ENCODE peak calls at places on chromosomes 6 and 20, in eight cellular contexts. G is A549, A is IMR-90, X is HepG2, P is GM12878, D is K562, E is HCT116, F is H1. S is an unnamed sample. For H3K4me1, the result is how much of the 10 kb centered on the place peaks cover.

GRCh38 chr20:31414381-31414780 is 8.4 kb upstream of the DEFB121 start:
- DNase-seq in G (no peak), A (no peak), X (no peak), P (no peak), D (no peak), E (no peak), F (no peak), S (no peak)

GRCh38 chr20:44861547-44862006 is 23.9 kb upstream of the YWHAB start:
- DNase-seq in G (no peak), A (peak), X (no peak), P (no peak), D (no peak), E (no peak), F (peak), S (no peak)

GRCh38 chr6:34339432-34339831 is 53.0 kb downstream of the NUDT3 start:
- DNase-seq in G (no peak), A (no peak), X (no peak), P (no peak), D (no peak), E (no peak), F (no peak), S (no peak)

GRCh38 chr6:10410214-10410873 is 4.5 kb downstream of the TFAP2A start:
- DNase-seq in G (no peak), A (no peak), X (no peak), P (no peak), D (no peak), E (no peak), F (no peak), S (no peak)

GRCh38 chr6:33980176-33980805 is 165.6 kb downstream of the GRM4 start:
- DNase-seq in G (no peak), A (no peak), X (no peak), P (no peak), D (no peak), E (no peak), F (peak), S (peak)

GRCh38 chr6:30556714-30556963 is 350 bp upstream of the GNL1 start:
- DNase-seq in G (no peak), A (no peak), X (no peak), P (no peak), D (no peak), E (peak), F (no peak), S (no peak)

GRCh38 chr6:22904413-22904812 is 335.0 kb downstream of the HDGFL1 start:
- DNase-seq in G (no peak), A (peak), X (no peak), P (no peak), D (no peak), E (no peak), F (no peak), S (no peak)

GRCh38 chr6:55397986-55398385 is 70.7 kb downstream of the GFRAL start:
- DNase-seq in G (no peak), A (peak), X (no peak), P (no peak), D (no peak), E (no peak), F (no peak), S (no peak)

GRCh38 chr20:46021361-46022359 is 7.4 kb upstream of the SLC12A5 start:
- DNase-seq in G (peak), A (no peak), X (peak), P (no peak), D (peak), E (no peak), F (peak), S (peak)

GRCh38 chr6:134515976-134516375 is 198.1 kb upstream of the SGK1 start:
- DNase-seq in G (no peak), A (no peak), X (no peak), P (no peak), D (no peak), E (no peak), F (no peak), S (no peak)

GRCh38 chr6:167350731-167351655 is 26.1 kb downstream of the TTLL2 start:
- DNase-seq in G (peak), A (no peak), X (no peak), P (peak), D (peak), E (peak), F (peak), S (peak)

GRCh38 chr6:27545271-27546046 is 72.6 kb upstream of the ZNF184 start:
- DNase-seq in G (peak), A (peak), X (peak), P (peak), D (peak), E (peak), F (peak), S (no peak)

GRCh38 chr6:23145801-23146200 is 576.4 kb downstream of the HDGFL1 start:
- DNase-seq in G (no peak), A (peak), X (no peak), P (no peak), D (no peak), E (no peak), F (no peak), S (peak)

GRCh38 chr6:158911746-158912158 is 88.2 kb downstream of the RSPH3 start:
- DNase-seq in G (no peak), A (no peak), X (no peak), P (peak), D (no peak), E (no peak), F (no peak), S (no peak)

GRCh38 chr6:169109821-169110220 is 143.8 kb downstream of the THBS2 start:
- DNase-seq in G (no peak), A (no peak), X (no peak), P (no peak), D (no peak), E (no peak), F (no peak), S (no peak)

GRCh38 chr20:21510414-21510971 is 3.4 kb downstream of the NKX2-2 start:
- DNase-seq in G (no peak), A (no peak), X (no peak), P (no peak), D (no peak), E (no peak), F (peak), S (peak)

GRCh38 chr6:113858067-113858604 is 991 bp downstream of the MARCKS start:
- DNase-seq in G (peak), A (peak), X (no peak), P (no peak), D (no peak), E (no peak), F (peak), S (peak)

GRCh38 chr20:61599061-61599930 is 347.2 kb downstream of the CDH4 start:
- DNase-seq in G (no peak), A (no peak), X (no peak), P (no peak), D (peak), E (no peak), F (peak), S (peak)

GRCh38 chr20:61598586-61598985 is 346.5 kb downstream of the CDH4 start:
- DNase-seq in G (no peak), A (no peak), X (no peak), P (no peak), D (no peak), E (no peak), F (no peak), S (no peak)

GRCh38 chr20:61595216-61595615 is 343.2 kb downstream of the CDH4 start:
- DNase-seq in G (no peak), A (no peak), X (no peak), P (no peak), D (no peak), E (no peak), F (no peak), S (no peak)

GRCh38 chr20:61600061-61600460 is 348.0 kb downstream of the CDH4 start:
- DNase-seq in G (no peak), A (no peak), X (no peak), P (no peak), D (no peak), E (no peak), F (no peak), S (no peak)

GRCh38 chr20:61597996-61598395 is 345.9 kb downstream of the CDH4 start:
- DNase-seq in G (no peak), A (no peak), X (no peak), P (no peak), D (no peak), E (no peak), F (no peak), S (no peak)
- H3K4me3 ChIP-seq in G (no peak), A (no peak), X (no peak), P (no peak), D (no peak), E (no peak), F (no peak), S (no peak)

GRCh38 chr6:24907959-24908358 is 27.8 kb downstream of the RIPOR2 start:
- DNase-seq in G (no peak), A (no peak), X (no peak), P (no peak), D (no peak), E (no peak), F (no peak), S (no peak)

GRCh38 chr6:24905485-24905884 is 30.3 kb downstream of the RIPOR2 start:
- DNase-seq in G (no peak), A (no peak), X (no peak), P (no peak), D (no peak), E (no peak), F (no peak), S (no peak)

GRCh38 chr6:24908555-24908954 is 27.2 kb downstream of the RIPOR2 start:
- DNase-seq in G (no peak), A (peak), X (no peak), P (no peak), D (no peak), E (no peak), F (no peak), S (no peak)

GRCh38 chr6:24903681-24904080 is 32.1 kb downstream of the RIPOR2 start:
- DNase-seq in G (no peak), A (no peak), X (no peak), P (no peak), D (no peak), E (no peak), F (no peak), S (no peak)

DNA sequence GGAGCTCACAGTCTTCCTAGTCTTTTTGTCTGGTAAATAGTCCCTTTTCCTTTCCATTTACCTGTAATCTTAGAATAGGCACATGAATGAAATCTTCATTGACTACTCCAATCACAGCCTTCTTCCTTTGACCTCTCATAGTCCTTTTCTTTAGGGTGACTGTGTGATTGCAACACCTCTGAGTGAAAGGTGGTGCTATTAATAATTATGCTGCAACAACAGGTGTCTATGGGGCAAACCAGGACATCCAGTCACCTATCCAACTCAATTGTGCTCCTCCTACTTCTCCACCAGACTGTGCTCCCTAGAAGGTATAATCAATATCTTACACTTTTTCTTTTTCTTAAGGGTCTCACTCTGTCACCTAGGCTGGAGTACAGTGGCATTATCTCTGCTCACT is 29.4 kb downstream of the RIPOR2 start:
- DNase-seq in G (no peak), A (no peak), X (no peak), P (no peak), D (no peak), E (no peak), F (no peak), S (no peak)
- H3K4me1 ChIP-seq in G (under half), A (under half), X (under half), P (under half), D (under half), E (under half), F (under half), S (under half)

DNA sequence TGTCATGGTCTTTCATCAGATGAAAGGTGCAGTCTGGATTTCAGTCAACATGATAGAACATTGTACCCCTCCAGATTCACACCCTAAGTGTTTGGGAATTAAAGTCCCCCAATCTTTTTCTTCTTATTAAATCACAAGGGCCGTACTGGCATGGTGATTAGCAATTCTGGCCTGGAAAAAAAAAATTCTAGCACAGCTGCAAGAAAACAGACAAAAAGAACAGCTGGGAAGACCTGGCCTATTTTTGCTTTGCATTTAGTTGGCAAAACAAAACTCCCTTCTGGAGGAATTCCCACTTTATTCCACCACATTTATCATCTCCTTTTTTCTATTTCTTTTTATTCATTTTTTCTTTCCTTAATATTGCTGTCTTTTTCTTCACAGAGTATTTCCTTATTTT is 39.8 kb upstream of the AKAP12 start:
- DNase-seq in G (no peak), A (no peak), X (no peak), P (no peak), D (no peak), E (no peak), F (no peak), S (no peak)
- TF ChIP-seq RAD21 in G (no peak), A (no peak), X (no peak), P (no peak), D (no peak), E (no peak), F (no peak), S (no peak)

GRCh38 chr20:13995086-13995665 is at the start of gene MACROD2:
- DNase-seq in G (peak), A (peak), X (peak), P (no peak), D (no peak), E (peak), F (peak), S (peak)

GRCh38 chr20:13996265-13996664 is 949 bp downstream of the MACROD2 start:
- DNase-seq in G (no peak), A (no peak), X (no peak), P (no peak), D (no peak), E (no peak), F (no peak), S (no peak)

GRCh38 chr20:13991311-13991710 is 897 bp upstream of the SEL1L2 start:
- DNase-seq in G (no peak), A (no peak), X (no peak), P (no peak), D (no peak), E (no peak), F (no peak), S (no peak)

GRCh38 chr20:13990465-13990864 is at the start of gene SEL1L2:
- DNase-seq in G (no peak), A (no peak), X (no peak), P (no peak), D (no peak), E (no peak), F (peak), S (peak)

GRCh38 chr20:13995841-13996240 is 525 bp downstream of the MACROD2 start:
- DNase-seq in G (peak), A (no peak), X (no peak), P (no peak), D (no peak), E (no peak), F (peak), S (peak)
- H3K4me3 ChIP-seq in G (peak), A (peak), X (peak), P (no peak), D (no peak), E (peak), F (peak), S (peak)

DNA sequence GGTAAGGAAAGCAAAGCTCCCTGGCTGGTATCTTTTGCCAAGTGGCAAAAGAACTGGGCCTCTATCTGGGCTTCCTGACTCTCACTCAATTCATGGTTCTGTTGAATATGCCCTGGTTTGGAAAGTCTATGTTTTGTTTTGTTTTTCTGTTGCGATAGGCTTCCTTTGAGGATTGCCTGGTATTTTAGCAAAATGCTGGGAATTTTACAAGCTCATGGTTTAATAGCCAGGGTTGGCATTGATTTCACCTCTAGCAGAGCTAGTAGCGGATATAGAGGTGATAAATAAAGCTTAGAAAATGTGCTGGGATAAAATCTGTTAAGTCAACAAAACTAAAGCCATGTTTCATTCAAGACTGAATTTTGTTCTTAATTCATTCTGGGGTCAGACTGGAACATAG is 109.9 kb downstream of the RNF144B start:
- DNase-seq in G (no peak), A (no peak), X (no peak), P (no peak), D (no peak), E (no peak), F (no peak), S (no peak)
- H3K4me1 ChIP-seq in G (under half), A (under half), X (under half), P (under half), D (under half), E (under half), F (under half), S (under half)

GRCh38 chr6:144543006-144543871 is 258.1 kb downstream of the UTRN start:
- DNase-seq in G (no peak), A (peak), X (no peak), P (no peak), D (peak), E (peak), F (no peak), S (no peak)
- TF ChIP-seq RAD21 in G (no peak), A (no peak), X (no peak), P (no peak), D (no peak), E (no peak), F (no peak), S (no peak)

GRCh38 chr20:51011479-51011878 is 11.4 kb downstream of the KCNG1 start:
- DNase-seq in G (no peak), A (no peak), X (no peak), P (no peak), D (no peak), E (no peak), F (no peak), S (no peak)

GRCh38 chr20:51014797-51015722 is 7.8 kb downstream of the KCNG1 start:
- DNase-seq in G (peak), A (peak), X (peak), P (no peak), D (peak), E (no peak), F (peak), S (peak)

GRCh38 chr20:51012357-51012756 is 10.6 kb downstream of the KCNG1 start:
- DNase-seq in G (no peak), A (no peak), X (no peak), P (no peak), D (no peak), E (no peak), F (no peak), S (no peak)

GRCh38 chr20:51016521-51016920 is 6.4 kb downstream of the KCNG1 start:
- DNase-seq in G (no peak), A (no peak), X (no peak), P (no peak), D (no peak), E (no peak), F (no peak), S (no peak)

GRCh38 chr20:51013577-51014330 is 9.2 kb downstream of the KCNG1 start:
- DNase-seq in G (no peak), A (no peak), X (no peak), P (no peak), D (no peak), E (no peak), F (no peak), S (no peak)
- H3K4me3 ChIP-seq in G (no peak), A (no peak), X (no peak), P (no peak), D (no peak), E (no peak), F (no peak), S (no peak)

S was measured in SK-N-SH.